ENCODE peak calls at places on chromosome 18, in eight cellular contexts. W is stimulated activated naive CD4-positive, alpha-beta T cell; X is MCF 10A; H is CD8-positive, alpha-beta T cell; G is central memory CD4-positive, alpha-beta T cell; Q is activated T-helper 1 cell treated with Interleukin-2 at 50 U/mL for 16 hours; E is DMS153; D is cardiac muscle cell. T is an unnamed sample.

GRCh38 chr18:76252880-76253279 is 242.2 kb downstream of the ZNF516 start:
- DNase-seq in W (no peak), X (peak), H (no peak), G (no peak), Q (no peak), E (peak), D (peak), T (no peak)

GRCh38 chr18:4254840-4255239 is 200.3 kb downstream of the DLGAP1 start:
- DNase-seq in W (no peak), X (no peak), H (no peak), G (no peak), Q (no peak), E (no peak), D (no peak), T (no peak)

GRCh38 chr18:59697236-59697932 is at the start of gene CCBE1:
- DNase-seq in W (no peak), X (peak), H (no peak), G (no peak), Q (no peak), E (no peak), D (peak), T (no peak)

GRCh38 chr18:57353940-57354461 is 1.6 kb downstream of the ST8SIA3 start:
- DNase-seq in W (no peak), X (no peak), H (no peak), G (no peak), Q (no peak), E (peak), D (peak), T (no peak)

GRCh38 chr18:51897884-51898283 is 442.1 kb upstream of the DCC start:
- DNase-seq in W (no peak), X (peak), H (no peak), G (no peak), Q (no peak), E (no peak), D (no peak), T (no peak)

GRCh38 chr18:62030091-62030985 is 137.5 kb upstream of the RNF152 start:
- DNase-seq in W (no peak), X (no peak), H (no peak), G (no peak), Q (no peak), E (no peak), D (no peak), T (no peak)

GRCh38 chr18:60232541-60232940 is 140.0 kb downstream of the MC4R start:
- DNase-seq in W (no peak), X (peak), H (no peak), G (no peak), Q (no peak), E (no peak), D (no peak), T (no peak)

GRCh38 chr18:55786651-55787272 is 198.8 kb upstream of the TCF4 start:
- DNase-seq in W (no peak), X (no peak), H (no peak), G (no peak), Q (no peak), E (no peak), D (no peak), T (no peak)

GRCh38 chr18:75831960-75832359 is 404.5 kb upstream of the SMIM21 start:
- DNase-seq in W (no peak), X (no peak), H (no peak), G (no peak), Q (no peak), E (no peak), D (no peak), T (no peak)

GRCh38 chr18:23237524-23238151 is 102.4 kb downstream of the CABLES1 start:
- DNase-seq in W (peak), X (no peak), H (no peak), G (peak), Q (no peak), E (no peak), D (no peak), T (peak)

T was measured in activated T-cell treated with anti-CD3 and anti-CD28 coated beads, Interleukin-2, amount 50 U/mL, for 1 hour.